ENCODE peak calls at places on chromosomes 16 and 17, in seven cellular contexts. N is tibial nerve, P is breast epithelium, B is cardiac muscle cell, V is DND-41, A is BJ, T is transverse colon. I is an unnamed sample.

GRCh38 chr16:89786474-89787364 is 29.7 kb downstream of the FANCA start:
- DNase-seq in T (no peak), V (no peak), P (no peak), N (no peak), A (no peak), B (peak; percentile 54), I (no peak)

GRCh38 chr17:13395872-13396271 is 205.9 kb downstream of the HS3ST3A1 start:
- DNase-seq in V (no peak), A (no peak), N (no peak), B (no peak), T (no peak), P (no peak), I (no peak)

GRCh38 chr16:53055603-53056527 is 1.1 kb downstream of the CHD9 start:
- DNase-seq in N (no peak), V (peak; percentile 66), B (peak; percentile 48), T (peak; percentile 64), P (peak; percentile 37), A (no peak), I (no peak)

GRCh38 chr17:12917401-12917800 is 100.4 kb downstream of the ELAC2 start:
- DNase-seq in A (no peak), T (no peak), V (no peak), B (no peak), P (no peak), N (no peak), I (no peak)

GRCh38 chr16:11135167-11135973 is 120.6 kb downstream of the SOCS1 start:
- DNase-seq in V (no peak), N (no peak), P (peak; percentile 39), B (no peak), T (no peak), A (peak; percentile 31), I (no peak)

GRCh38 chr17:63833026-63833740 is 5.7 kb upstream of the FTSJ3 start:
- DNase-seq in P (no peak), B (no peak), N (no peak), V (no peak), T (no peak), A (no peak), I (no peak)

GRCh38 chr16:88686439-88687253 is at the start of gene SNAI3:
- DNase-seq in P (peak; percentile 81), T (peak; percentile 95), B (peak; percentile 92), A (no peak), N (peak; percentile 44), V (peak; percentile 81), I (peak; percentile 90)

GRCh38 chr17:65531508-65532431 is 29.7 kb downstream of the AXIN2 start:
- DNase-seq in A (no peak), B (peak; percentile 51), P (peak; percentile 55), V (peak; percentile 73), T (peak; percentile 63), N (no peak), I (no peak)

GRCh38 chr17:10261098-10261497 is 62.7 kb upstream of the GAS7 start:
- DNase-seq in P (no peak), A (no peak), T (no peak), B (no peak), N (no peak), V (no peak), I (no peak)

GRCh38 chr17:42179911-42180410 is 981 bp downstream of the KCNH4 start:
- DNase-seq in T (peak; percentile 34), P (no peak), V (peak; percentile 30), A (no peak), N (no peak), B (peak; percentile 88), I (no peak)

GRCh38 chr17:45425125-45425983 is 7.3 kb downstream of the ARHGAP27 start:
- DNase-seq in B (peak; percentile 78), N (no peak), P (peak; percentile 79), A (no peak), V (no peak), T (peak; percentile 93), I (no peak)
- H3K4me3 ChIP-seq in B (peak overlapping the region; percentile 18), N (no peak overlapping the region), P (no peak overlapping the region), A (no peak overlapping the region), V (no peak overlapping the region), T (peak overlapping the region; percentile 18), I (peak overlapping the region; percentile 35)

GRCh38 chr17:81138500-81138899 is 26.8 kb upstream of the PVALEF start:
- DNase-seq in N (no peak), V (no peak), P (no peak), A (no peak), T (no peak), B (no peak), I (no peak)
- TF ChIP-seq CTCF in N (no peak), V (no peak), P (no peak), A (no peak), T (no peak), B (no peak), I (no peak)

GRCh38 chr16:23406546-23407240 is 46.3 kb downstream of the COG7 start:
- DNase-seq in P (no peak), V (no peak), N (no peak), T (no peak), B (no peak), A (no peak), I (no peak)
- H3K36me3 ChIP-seq in P (no peaks in the 10 kb centered on the region), V (peaks cover 78% of the 10 kb centered on the region), N (peaks cover 97% of the 10 kb centered on the region), T (no peaks in the 10 kb centered on the region), B (peaks cover 20% of the 10 kb centered on the region), A (peaks cover 7% of the 10 kb centered on the region), I (peaks cover 7% of the 10 kb centered on the region)

GRCh38 chr16:4316732-4317461 is 1.0 kb downstream of the GLIS2 start:
- DNase-seq in A (no peak), B (no peak), N (no peak), V (no peak), T (peak; percentile 30), P (no peak), I (no peak)

GRCh38 chr16:4314532-4315184 is 1.2 kb upstream of the GLIS2 start:
- DNase-seq in B (peak; percentile 52), P (no peak), T (no peak), N (no peak), V (no peak), A (no peak), I (no peak)

GRCh38 chr16:4315185-4316102 is at the start of gene GLIS2:
- DNase-seq in A (no peak), T (peak; percentile 60), V (peak; percentile 75), B (peak; percentile 94), N (peak; percentile 66), P (no peak), I (no peak)

GRCh38 chr16:4316103-4316731 is 350 bp downstream of the GLIS2 start:
- DNase-seq in B (peak; percentile 61), P (no peak), V (no peak), N (no peak), T (no peak), A (no peak), I (no peak)

GRCh38 chr16:4313563-4314531 is 2.0 kb upstream of the GLIS2 start:
- DNase-seq in B (peak; percentile 61), V (no peak), T (peak; percentile 50), N (no peak), A (no peak), P (no peak), I (peak; percentile 64)
- H3K4me3 ChIP-seq in B (no peak overlapping the region), V (no peak overlapping the region), T (no peak overlapping the region), N (no peak overlapping the region), A (no peak overlapping the region), P (no peak overlapping the region), I (no peak overlapping the region)

GRCh38 chr17:17127730-17128291 is 78.3 kb downstream of the PLD6 start:
- DNase-seq in V (no peak), B (no peak), N (no peak), P (no peak), A (no peak), T (no peak), I (no peak)

GRCh38 chr17:17129466-17129865 is 76.7 kb downstream of the PLD6 start:
- DNase-seq in T (no peak), B (no peak), V (no peak), A (no peak), P (no peak), N (no peak), I (no peak)

GRCh38 chr17:17128476-17129075 is 77.6 kb downstream of the PLD6 start:
- DNase-seq in N (no peak), V (no peak), T (no peak), B (no peak), A (no peak), P (no peak), I (no peak)

GRCh38 chr17:17131876-17132275 is 74.3 kb downstream of the PLD6 start:
- DNase-seq in V (no peak), P (no peak), T (no peak), B (no peak), A (no peak), N (no peak), I (no peak)

DNA sequence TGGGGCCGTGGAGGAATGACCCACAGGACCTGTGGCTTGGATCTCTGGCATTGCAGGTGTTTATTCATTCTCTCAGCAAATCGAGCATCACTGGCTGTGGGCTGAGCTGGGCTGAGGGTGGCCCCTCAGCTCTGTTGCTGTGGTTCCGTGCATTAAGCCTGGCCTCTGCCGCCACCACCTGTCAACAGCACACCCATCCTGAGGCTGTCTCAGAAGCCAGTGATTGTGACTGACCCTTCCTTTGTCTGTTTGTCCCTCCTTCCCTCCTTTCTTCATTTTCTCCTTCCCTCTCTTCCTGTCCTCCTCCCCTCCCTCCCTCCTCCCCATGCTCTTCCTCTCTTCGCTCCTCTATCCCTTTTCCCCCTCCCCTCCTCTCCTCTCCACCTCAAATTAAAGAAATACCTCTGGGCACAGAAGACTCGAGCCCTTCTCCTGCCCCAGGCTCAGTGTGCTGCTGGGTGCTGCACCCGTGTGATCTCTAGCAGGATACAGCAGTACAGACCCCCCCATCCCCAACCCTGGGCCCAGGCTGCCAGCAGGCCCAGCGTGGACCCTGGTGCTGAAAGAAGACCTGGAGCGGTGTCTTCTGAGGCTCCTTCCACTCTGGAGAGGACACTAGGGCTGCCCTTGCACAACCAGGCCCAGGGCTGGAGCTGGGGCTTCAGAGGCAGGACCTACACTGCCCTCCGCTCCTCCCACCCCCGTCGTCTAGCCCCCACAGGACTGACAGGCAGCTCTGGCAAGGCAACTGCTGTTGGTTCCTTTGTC is 75.9 kb downstream of the PLD6 start:
- DNase-seq in N (no peak), A (no peak), B (no peak), P (no peak), T (no peak), V (no peak), I (no peak)
- TF ChIP-seq CTCF in N (no peak), A (no peak), B (no peak), P (no peak), T (no peak), V (peak; percentile 19), I (no peak)

DNA sequence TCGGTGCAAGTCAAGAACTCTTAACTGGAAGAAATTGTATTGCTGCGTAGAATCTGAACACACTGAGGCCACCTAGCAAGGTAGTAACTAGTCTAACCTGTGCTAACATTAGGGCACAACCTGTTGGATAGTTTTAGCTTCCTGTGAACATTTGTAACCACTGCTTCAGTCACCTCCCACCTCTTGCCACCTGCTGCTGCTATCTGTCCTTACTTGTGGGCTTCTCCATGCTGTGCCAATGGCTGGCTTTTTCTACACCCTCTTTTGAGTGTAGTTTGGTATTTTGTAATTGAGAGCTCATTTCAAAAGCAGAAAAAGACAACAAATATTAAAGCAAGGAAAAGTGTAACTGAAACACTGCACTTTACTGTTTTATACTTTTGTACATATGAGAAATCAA is 7.7 kb upstream of the RASL10B start:
- DNase-seq in N (no peak), V (no peak), B (no peak), T (no peak), P (no peak), A (no peak), I (no peak)
- H3K36me3 ChIP-seq in N (peaks cover 52% of the 10 kb centered on the region), V (peaks cover 63% of the 10 kb centered on the region), B (peaks cover 4% of the 10 kb centered on the region), T (peaks cover 2% of the 10 kb centered on the region), P (no peaks in the 10 kb centered on the region), A (peaks cover 7% of the 10 kb centered on the region), I (peaks cover 9% of the 10 kb centered on the region)

DNA sequence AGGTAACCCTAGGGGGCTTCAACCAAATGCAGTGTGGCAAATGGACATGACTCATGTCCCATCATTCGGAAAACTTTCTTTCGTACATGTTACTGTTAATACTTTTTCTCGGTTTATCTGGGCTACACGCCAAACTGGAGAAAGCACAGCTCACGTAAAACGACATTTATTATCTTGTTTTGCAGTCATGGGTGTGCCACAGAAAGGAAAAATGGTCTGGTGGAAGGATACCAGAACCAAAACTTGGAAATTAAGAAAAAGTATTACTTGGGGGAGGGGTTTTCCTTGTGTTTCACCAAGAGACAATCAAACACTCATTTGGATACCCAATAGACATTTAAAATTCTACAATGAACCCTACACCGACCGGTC is 23.6 kb downstream of the ALOX15B start:
- DNase-seq in T (no peak), N (no peak), V (no peak), P (no peak), A (no peak), B (no peak), I (no peak)
- H3K4me3 ChIP-seq in T (no peak overlapping the region), N (no peak overlapping the region), V (no peak overlapping the region), P (peak overlapping the region; percentile 13), A (no peak overlapping the region), B (no peak overlapping the region), I (no peak overlapping the region)